ENCODE peak calls at places on chromosomes 11 and 22, in eight cellular contexts. C is HCT116, M is endothelial cell of umbilical vein, K is HepG2, B is H1, N is SK-N-SH, Q is K562, A is GM12878. F is an unnamed sample.

GRCh38 chr11:130999992-131000770 is 83.9 kb upstream of the SNX19 start:
- DNase-seq in C (peak; percentile 19), M (peak; percentile 80), K (peak; percentile 75), B (no peak), N (no peak), Q (no peak), A (no peak), F (no peak)

GRCh38 chr11:118046051-118046963 is 30.6 kb upstream of the TMPRSS4 start:
- DNase-seq in C (no peak), M (no peak), K (no peak), B (no peak), N (no peak), Q (no peak), A (peak; percentile 44), F (no peak)

GRCh38 chr11:103055174-103055890 is 36.6 kb downstream of the DCUN1D5 start:
- DNase-seq in C (peak; percentile 26), M (peak; percentile 54), K (peak; percentile 32), B (no peak), N (peak; percentile 12), Q (peak; percentile 10), A (no peak), F (peak; percentile 28)

GRCh38 chr22:30861688-30862552 is 106.7 kb downstream of the MORC2 start:
- DNase-seq in C (no peak), M (no peak), K (no peak), B (peak; percentile 35), N (peak; percentile 25), Q (no peak), A (no peak), F (no peak)

GRCh38 chr11:70610561-70610960 is 212.2 kb downstream of the CTTN start:
- DNase-seq in C (no peak), M (no peak), K (no peak), B (no peak), N (peak; percentile 90), Q (no peak), A (no peak), F (no peak)

GRCh38 chr11:126210871-126211235 is 597 bp downstream of the RPUSD4 start:
- DNase-seq in C (no peak), M (no peak), K (no peak), B (no peak), N (peak; percentile 24), Q (no peak), A (no peak), F (no peak)

GRCh38 chr11:77113382-77114088 is 10.9 kb downstream of the OMP start:
- DNase-seq in C (no peak), M (peak; percentile 26), K (no peak), B (peak; percentile 75), N (peak; percentile 74), Q (peak; percentile 70), A (no peak), F (no peak)

GRCh38 chr22:40388231-40388630 is 17.8 kb downstream of the SGSM3 start:
- DNase-seq in C (no peak), M (no peak), K (no peak), B (no peak), N (no peak), Q (peak; percentile 43), A (no peak), F (no peak)

DNA sequence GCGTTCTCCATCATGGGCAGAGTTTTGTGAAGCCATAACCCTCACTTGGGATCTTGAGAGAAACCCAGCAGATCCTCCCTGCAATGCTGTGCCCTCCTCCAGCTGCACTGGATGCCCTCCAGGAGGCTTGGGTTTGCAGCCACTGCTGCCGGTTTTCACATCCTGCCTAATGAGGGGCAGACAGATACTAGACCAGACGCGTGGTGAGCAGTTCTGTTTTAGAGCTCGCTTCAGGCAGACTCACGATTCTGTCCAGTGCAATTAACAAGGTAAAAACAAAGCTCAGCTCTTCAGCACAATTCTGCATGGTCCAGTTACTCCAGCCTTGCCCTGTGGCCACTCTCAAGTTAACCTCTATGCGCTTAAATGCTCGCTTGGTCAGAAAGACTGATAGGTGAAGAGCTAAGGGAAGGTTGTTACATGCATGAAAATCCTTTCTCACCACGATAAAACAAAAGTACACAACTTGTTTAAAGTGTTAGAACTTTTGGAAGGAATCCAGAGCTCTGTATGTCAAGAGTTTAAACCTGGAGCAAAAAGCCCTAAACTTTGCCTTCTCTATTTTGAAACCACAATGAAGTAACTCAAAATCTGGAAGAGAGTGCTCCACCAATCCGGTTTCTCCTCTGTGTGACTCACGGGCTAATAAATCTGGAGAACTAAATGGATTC is 292.3 kb upstream of the FAT3 start:
- DNase-seq in C (no peak), M (no peak), K (no peak), B (no peak), N (peak; percentile 48), Q (no peak), A (no peak), F (no peak)
- TF ChIP-seq POLR2AphosphoS5 in C (no peak), M (no peak), K (no peak), B (no peak), N (no peak), Q (no peak), A (no peak), F (no peak)

GRCh38 chr22:23193420-23193819 is 13.1 kb downstream of the BCR start:
- DNase-seq in C (no peak), M (no peak), K (no peak), B (no peak), N (no peak), Q (no peak), A (no peak), F (no peak)

GRCh38 chr22:23190526-23190925 is 10.2 kb downstream of the BCR start:
- DNase-seq in C (no peak), M (no peak), K (no peak), B (no peak), N (no peak), Q (no peak), A (no peak), F (no peak)

GRCh38 chr22:23192133-23192532 is 11.8 kb downstream of the BCR start:
- DNase-seq in C (no peak), M (no peak), K (no peak), B (no peak), N (no peak), Q (no peak), A (no peak), F (no peak)

GRCh38 chr22:23193882-23194281 is 13.6 kb downstream of the BCR start:
- DNase-seq in C (no peak), M (no peak), K (no peak), B (no peak), N (no peak), Q (no peak), A (no peak), F (no peak)

GRCh38 chr22:23192558-23192957 is 12.2 kb downstream of the BCR start:
- DNase-seq in C (no peak), M (no peak), K (no peak), B (no peak), N (no peak), Q (no peak), A (no peak), F (no peak)
- H3K9ac ChIP-seq in C (no peak overlapping the region), M (no peak overlapping the region), K (no peak overlapping the region), B (no peak overlapping the region), N (no peak overlapping the region), Q (peak overlapping the region; percentile 63), A (no peak overlapping the region), F (no peak overlapping the region)

DNA sequence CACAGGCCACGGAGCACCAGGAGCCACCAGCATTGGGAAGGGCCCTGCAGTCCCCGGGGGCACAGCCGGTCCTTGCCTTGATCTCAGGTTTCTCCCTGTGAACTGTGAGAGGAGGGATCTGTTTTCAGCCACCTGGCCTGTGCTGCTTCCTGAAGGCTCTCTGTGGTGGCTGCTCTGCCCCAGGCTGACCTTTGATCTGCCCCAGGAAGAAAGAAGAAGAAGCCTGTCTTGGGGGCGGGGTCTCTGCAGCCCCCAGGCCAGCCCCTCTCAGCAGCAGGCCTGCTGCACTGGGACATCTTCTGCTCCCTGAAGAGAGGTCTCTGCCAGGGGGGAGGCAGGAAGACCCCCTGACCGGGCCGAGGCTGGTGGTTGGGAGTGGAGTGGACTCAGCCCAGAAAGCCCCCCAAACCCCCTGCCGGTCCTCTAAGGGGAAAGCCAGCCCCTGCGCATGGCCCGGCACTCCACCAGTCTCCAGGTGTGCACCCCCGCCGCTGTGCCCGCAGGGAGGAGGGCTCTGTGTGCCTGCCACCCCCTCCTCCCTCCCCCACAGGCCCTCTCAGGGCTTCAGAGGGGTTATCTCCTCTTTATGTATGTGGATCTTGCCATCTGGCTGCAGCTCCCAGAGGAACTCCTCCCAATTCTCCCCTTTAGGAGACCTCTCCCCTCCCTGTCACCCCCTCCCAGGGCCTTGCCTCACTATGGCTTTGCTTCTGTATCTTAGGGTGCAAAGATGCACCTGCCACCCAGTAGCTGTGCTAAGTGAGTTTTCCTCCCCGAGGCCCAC is 675.3 kb downstream of the BRD1 start:
- DNase-seq in C (no peak), M (no peak), K (no peak), B (no peak), N (peak; percentile 52), Q (no peak), A (no peak), F (no peak)
- H3K9me3 ChIP-seq in C (no peaks in the 10 kb centered on the region), M (peaks cover 2% of the 10 kb centered on the region), K (no peaks in the 10 kb centered on the region), B (no peaks in the 10 kb centered on the region), N (no peaks in the 10 kb centered on the region), Q (no peaks in the 10 kb centered on the region), A (no peaks in the 10 kb centered on the region), F (no peaks in the 10 kb centered on the region)

GRCh38 chr11:75557649-75558494 is 4.2 kb upstream of the SERPINH1 start:
- DNase-seq in C (no peak), M (peak; percentile 76), K (no peak), B (no peak), N (no peak), Q (peak; percentile 51), A (no peak), F (no peak)

GRCh38 chr11:75560644-75561043 is 1.4 kb upstream of the SERPINH1 start:
- DNase-seq in C (no peak), M (no peak), K (no peak), B (no peak), N (no peak), Q (no peak), A (no peak), F (no peak)

GRCh38 chr11:75562048-75562835 is at the start of gene SERPINH1:
- DNase-seq in C (peak; percentile 72), M (peak; percentile 71), K (peak; percentile 81), B (peak; percentile 83), N (peak; percentile 95), Q (peak; percentile 93), A (peak; percentile 58), F (no peak)

GRCh38 chr11:75561426-75562047 is 516 bp upstream of the SERPINH1 start:
- DNase-seq in C (no peak), M (peak; percentile 20), K (no peak), B (no peak), N (no peak), Q (no peak), A (no peak), F (no peak)

DNA sequence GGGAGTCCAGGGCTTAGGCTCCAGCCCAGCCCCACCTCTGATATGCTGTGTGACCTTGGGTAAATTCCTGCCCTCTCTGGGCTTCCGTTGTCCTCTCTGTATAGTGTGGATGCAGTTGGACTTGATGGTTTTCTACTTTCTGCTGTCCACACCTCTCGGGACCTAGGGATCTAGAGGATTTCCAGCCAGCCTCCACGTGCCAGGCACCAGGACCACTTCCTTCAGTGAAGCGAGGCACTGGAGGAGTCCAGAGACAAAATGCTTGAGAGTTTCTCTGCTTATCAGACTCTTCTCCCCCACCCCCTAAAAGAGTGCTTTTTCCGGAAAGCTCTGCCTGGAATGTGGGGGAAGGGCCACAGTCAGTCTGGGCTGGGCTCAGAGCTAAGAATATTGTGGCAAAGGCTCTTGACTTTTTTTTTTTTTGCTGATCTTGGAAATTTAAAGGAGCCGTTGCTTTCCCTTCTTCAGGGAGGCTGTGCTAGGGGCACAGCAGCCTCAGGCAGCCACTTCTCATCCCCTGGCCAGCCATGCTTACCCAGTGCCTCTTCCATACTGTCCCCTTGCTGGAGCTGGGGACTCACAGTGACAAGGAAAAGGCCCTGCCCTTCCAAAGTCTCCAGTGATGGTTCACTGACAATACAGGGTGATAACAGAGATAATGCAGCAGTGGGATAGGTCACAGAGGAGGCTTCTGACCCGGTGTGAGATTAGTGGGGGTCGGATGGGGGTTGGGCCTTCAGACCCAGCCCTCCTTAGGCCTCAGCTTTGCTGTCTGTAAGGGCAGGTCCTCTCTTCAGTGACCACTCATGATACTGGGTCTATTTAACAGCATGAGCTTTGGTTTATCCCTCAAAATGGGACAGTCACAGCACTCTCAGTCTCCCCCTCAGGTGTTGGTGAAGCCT is 2.9 kb upstream of the SERPINH1 start:
- DNase-seq in C (no peak), M (peak; percentile 71), K (no peak), B (no peak), N (no peak), Q (peak; percentile 83), A (no peak), F (peak; percentile 58)
- TF ChIP-seq POLR2AphosphoS5 in C (no peak), M (peak; percentile 23), K (no peak), B (no peak), N (no peak), Q (no peak), A (no peak), F (peak; percentile 68)